ENCODE peak calls at places on chromosomes 1 and 21, in seven cellular contexts. Y is neural crest cell; Z is astrocyte of the hippocampus; N is naive thymus-derived CD4-positive, alpha-beta T cell; Q is HFF-Myc; H is T-helper 17 cell; S is NCI-H1417 treated with DMSO at 0.1 percent for 48 hours. R is an unnamed sample.

GRCh38 chr1:116754203-116754977 is at the start of gene CD2:
- DNase-seq in Y (no peak), Z (no peak), N (peak), Q (no peak), H (no peak), S (no peak), R (no peak)

GRCh38 chr1:918843-919242 is 4.9 kb upstream of the SAMD11 start:
- DNase-seq in Y (no peak), Z (no peak), N (no peak), Q (no peak), H (no peak), S (no peak), R (no peak)

GRCh38 chr1:87941292-87941946 is 612.7 kb downstream of the LMO4 start:
- DNase-seq in Y (no peak), Z (no peak), N (no peak), Q (no peak), H (no peak), S (no peak), R (no peak)

GRCh38 chr1:58821309-58821708 is 37.5 kb upstream of the JUN start:
- DNase-seq in Y (no peak), Z (no peak), N (no peak), Q (no peak), H (no peak), S (no peak), R (no peak)

GRCh38 chr1:51578383-51579109 is 38.3 kb upstream of the OSBPL9 start:
- DNase-seq in Y (no peak), Z (no peak), N (no peak), Q (no peak), H (no peak), S (no peak), R (no peak)

GRCh38 chr21:38815060-38815405 is 9.3 kb downstream of the ETS2 start:
- DNase-seq in Y (no peak), Z (no peak), N (no peak), Q (no peak), H (no peak), S (no peak), R (no peak)

GRCh38 chr1:26822737-26823395 is 3.6 kb upstream of the ZDHHC18 start:
- DNase-seq in Y (no peak), Z (no peak), N (no peak), Q (no peak), H (no peak), S (no peak), R (no peak)

GRCh38 chr1:50917128-50917795 is 42.8 kb downstream of the FAF1 start:
- DNase-seq in Y (no peak), Z (no peak), N (no peak), Q (no peak), H (no peak), S (no peak), R (no peak)

GRCh38 chr1:165883056-165883455 is 55.6 kb downstream of the UCK2 start:
- DNase-seq in Y (no peak), Z (no peak), N (no peak), Q (no peak), H (no peak), S (no peak), R (no peak)

GRCh38 chr1:186896211-186896610 is 67.5 kb downstream of the PLA2G4A start:
- DNase-seq in Y (no peak), Z (no peak), N (no peak), Q (no peak), H (no peak), S (no peak), R (no peak)

GRCh38 chr1:39130297-39130696 is 74.2 kb upstream of the MACF1 start:
- DNase-seq in Y (no peak), Z (peak), N (no peak), Q (no peak), H (no peak), S (no peak), R (no peak)

GRCh38 chr1:37238376-37239224 is 204.3 kb upstream of the GRIK3 start:
- DNase-seq in Y (no peak), Z (peak), N (no peak), Q (no peak), H (no peak), S (peak), R (no peak)

GRCh38 chr1:245876586-245876985 is 630.5 kb downstream of the SMYD3 start:
- DNase-seq in Y (no peak), Z (no peak), N (no peak), Q (no peak), H (no peak), S (no peak), R (no peak)

GRCh38 chr1:101738475-101738874 is 258.3 kb downstream of the OLFM3 start:
- DNase-seq in Y (no peak), Z (peak), N (no peak), Q (no peak), H (no peak), S (no peak), R (no peak)

GRCh38 chr1:170917373-170917772 is 18.0 kb upstream of the MROH9 start:
- DNase-seq in Y (no peak), Z (no peak), N (no peak), Q (no peak), H (no peak), S (no peak), R (no peak)

GRCh38 chr1:112954945-112955677 is 885 bp downstream of the SLC16A1 start:
- DNase-seq in Y (peak), Z (peak), N (peak), Q (no peak), H (peak), S (no peak), R (no peak)